ENCODE peak calls at places on chromosomes 6 and 20, in six cellular contexts. X, O, J, B, C and A are unnamed samples.

GRCh38 chr6:82711105-82711829 is 347.6 kb downstream of the TPBG start:
- DNase-seq in O (no peak), X (no peak), C (no peak), B (no peak), J (no peak), A (no peak)

GRCh38 chr6:132648356-132648755 is 10.6 kb downstream of the TAAR1 start:
- DNase-seq in J (no peak), B (no peak), O (no peak), C (no peak), X (no peak), A (no peak)

GRCh38 chr20:48002517-48002970 is 217.3 kb upstream of the SULF2 start:
- DNase-seq in X (no peak), O (no peak), B (no peak), J (peak), C (no peak), A (no peak)

GRCh38 chr6:117137711-117138110 is 127.6 kb upstream of the VGLL2 start:
- DNase-seq in J (no peak), B (no peak), X (no peak), O (no peak), C (no peak), A (no peak)

GRCh38 chr6:94144807-94145206 is 725.4 kb upstream of the EPHA7 start:
- DNase-seq in O (no peak), J (no peak), X (no peak), C (no peak), B (no peak), A (no peak)

GRCh38 chr6:26216015-26216885 is 129.0 kb downstream of the HFE start:
- DNase-seq in B (no peak), O (peak), J (peak), X (peak), C (no peak), A (no peak)

GRCh38 chr6:147204060-147204785 is at the start of gene STXBP5:
- DNase-seq in X (peak), O (peak), B (peak), C (peak), J (peak), A (no peak)

GRCh38 chr6:157229219-157229607 is 94.1 kb downstream of the TMEM242 start:
- DNase-seq in C (no peak), O (peak), X (no peak), B (no peak), J (no peak), A (peak)

GRCh38 chr6:32151885-32152311 is at the start of gene PRRT1:
- DNase-seq in J (no peak), O (peak), C (no peak), X (no peak), B (no peak), A (no peak)

GRCh38 chr6:81241717-81242116 is 510.8 kb downstream of the TENT5A start:
- DNase-seq in B (no peak), X (no peak), J (no peak), C (no peak), O (no peak), A (no peak)

GRCh38 chr6:116779569-116780164 is 14.1 kb upstream of the FAM162B start:
- DNase-seq in C (no peak), B (no peak), X (no peak), J (no peak), O (no peak), A (no peak)

GRCh38 chr6:108293527-108294296 is 1.1 kb upstream of the AFG1L start:
- DNase-seq in B (no peak), X (no peak), J (no peak), O (peak), C (no peak), A (no peak)

GRCh38 chr6:131258010-131258652 is 122.9 kb downstream of the AKAP7 start:
- DNase-seq in X (no peak), O (no peak), J (no peak), C (no peak), B (no peak), A (no peak)

GRCh38 chr20:63508072-63508768 is 9.3 kb upstream of the EEF1A2 start:
- DNase-seq in J (no peak), O (peak), X (no peak), B (no peak), C (no peak), A (no peak)

GRCh38 chr20:40265872-40266533 is 423.0 kb downstream of the MAFB start:
- DNase-seq in B (no peak), O (peak), J (no peak), C (no peak), X (no peak), A (no peak)

GRCh38 chr20:37261714-37262113 is at the start of gene GHRH:
- DNase-seq in C (no peak), X (no peak), J (no peak), B (no peak), O (no peak), A (no peak)

GRCh38 chr6:27834384-27834783 is 77.8 kb downstream of the OR2B2 start:
- DNase-seq in C (no peak), J (no peak), X (no peak), O (no peak), B (no peak), A (no peak)

GRCh38 chr6:19438566-19439353 is 398.4 kb upstream of the ID4 start:
- DNase-seq in X (no peak), C (no peak), B (no peak), J (no peak), O (no peak), A (no peak)

GRCh38 chr6:118371955-118372354 is 176.1 kb upstream of the PLN start:
- DNase-seq in X (no peak), J (no peak), B (no peak), O (no peak), C (no peak), A (no peak)

GRCh38 chr6:4786936-4787504 is 10.8 kb downstream of the CDYL start:
- DNase-seq in J (no peak), C (no peak), X (no peak), B (no peak), O (peak), A (no peak)

GRCh38 chr6:4790158-4790899 is 14.1 kb downstream of the CDYL start:
- DNase-seq in B (no peak), C (no peak), O (no peak), J (no peak), X (no peak), A (no peak)

GRCh38 chr6:4791174-4791573 is 15.0 kb downstream of the CDYL start:
- DNase-seq in X (no peak), B (no peak), O (no peak), C (no peak), J (no peak), A (no peak)

GRCh38 chr6:4788482-4788881 is 12.3 kb downstream of the CDYL start:
- DNase-seq in O (peak), X (no peak), J (no peak), C (no peak), B (no peak), A (no peak)

DNA sequence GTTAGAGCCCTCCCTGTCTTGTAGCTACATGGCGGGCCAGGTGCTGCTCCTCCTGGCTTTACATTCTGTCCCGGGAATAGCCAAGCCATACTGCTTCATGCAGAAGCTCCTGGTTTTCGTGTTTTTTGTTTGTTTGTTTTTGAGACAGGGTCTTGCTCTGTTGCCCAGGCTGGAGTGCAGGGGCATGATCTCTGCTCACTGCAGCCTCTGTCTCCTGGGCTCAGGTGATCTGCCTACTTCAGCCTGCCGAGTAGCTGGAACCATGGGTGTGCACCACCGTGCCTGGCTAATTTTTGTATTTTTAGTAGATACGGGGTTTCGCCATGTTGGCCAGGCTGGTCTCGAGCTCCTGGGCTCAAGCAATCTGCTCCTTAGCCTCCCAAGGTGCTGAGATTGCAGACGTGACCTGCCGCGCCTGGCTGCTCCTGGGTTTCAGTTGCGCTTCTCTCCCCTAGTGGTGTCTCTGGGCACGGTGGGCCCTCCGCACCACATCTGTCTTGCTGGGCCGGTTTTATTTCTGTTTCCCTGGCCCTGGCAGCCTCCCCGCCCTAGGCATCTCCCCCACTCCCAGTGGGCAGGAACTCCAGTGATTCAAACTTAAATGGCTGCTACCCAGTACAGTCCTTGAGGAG is 12.9 kb downstream of the CDYL start:
- DNase-seq in J (peak), B (no peak), X (peak), O (peak), C (no peak), A (no peak)
- TF ChIP-seq CTCF in J (no peak), B (no peak), X (no peak), O (peak), C (no peak), A (no peak)

GRCh38 chr20:50663095-50663821 is 28.1 kb downstream of the RIPOR3 start:
- DNase-seq in X (no peak), C (no peak), B (peak), J (no peak), O (peak), A (no peak)
- TF ChIP-seq CTCF in X (no peak), C (no peak), B (peak), J (peak), O (peak), A (no peak)

DNA sequence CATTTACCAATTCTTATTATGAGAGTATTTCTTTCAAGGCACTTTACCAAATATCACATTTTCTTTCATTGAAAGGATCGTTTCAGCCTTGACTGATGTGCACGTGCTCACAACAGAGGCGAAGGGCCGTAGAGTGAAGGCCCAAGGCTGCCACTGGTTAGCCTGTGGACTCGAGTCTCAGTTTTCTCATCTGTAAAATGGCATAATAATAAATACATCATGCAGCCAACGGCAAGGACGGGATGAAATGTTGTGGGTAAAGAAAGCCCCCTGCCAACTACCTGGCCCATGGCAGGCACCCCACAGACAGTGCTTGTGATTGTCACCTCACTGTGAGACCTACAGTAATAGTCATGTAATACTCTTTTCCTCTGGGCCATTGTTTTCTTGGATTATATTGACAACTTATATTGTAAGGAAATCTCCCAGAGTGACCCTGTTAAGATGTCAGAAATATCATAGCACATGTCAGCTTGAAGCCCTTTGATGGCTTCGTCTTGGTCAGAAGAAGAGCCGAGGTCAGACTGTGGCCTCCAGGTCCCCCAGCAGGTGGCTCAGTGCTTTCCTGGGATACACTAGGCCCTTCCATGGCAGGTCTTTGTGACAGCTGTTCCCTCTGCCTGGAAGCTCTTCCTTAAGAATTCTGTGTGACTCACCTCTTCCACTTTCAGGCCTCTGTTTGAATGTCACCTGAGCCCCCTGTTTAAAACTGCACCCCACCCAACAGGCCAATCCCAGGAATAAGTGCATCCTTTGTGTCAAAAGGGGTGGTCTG is 36.3 kb downstream of the FAM50B start:
- DNase-seq in C (no peak), B (no peak), O (peak), X (no peak), J (no peak), A (no peak)
- TF ChIP-seq CTCF in C (no peak), B (peak), O (peak), X (no peak), J (peak), A (no peak)

GRCh38 chr6:166381733-166382499 is 824 bp downstream of the MPC1 start:
- DNase-seq in C (peak), O (peak), J (peak), X (peak), B (peak), A (peak)

GRCh38 chr6:166381381-166381732 is 1.4 kb downstream of the MPC1 start:
- DNase-seq in J (no peak), C (no peak), X (no peak), B (no peak), O (no peak), A (no peak)

GRCh38 chr6:166386111-166386510 is 3.4 kb upstream of the MPC1 start:
- DNase-seq in C (no peak), J (no peak), O (no peak), X (no peak), B (no peak), A (no peak)

GRCh38 chr6:166382500-166382932 is 224 bp downstream of the MPC1 start:
- DNase-seq in J (no peak), O (no peak), B (no peak), X (no peak), C (no peak), A (no peak)

GRCh38 chr6:166382933-166383816 is at the start of gene MPC1:
- DNase-seq in X (peak), C (peak), O (peak), B (peak), J (peak), A (peak)
- TF ChIP-seq CTCF in X (no peak), C (no peak), O (no peak), B (no peak), J (no peak), A (peak)

GRCh38 chr6:13159295-13159694 is 169.0 kb downstream of the TBC1D7 start:
- DNase-seq in O (no peak), B (no peak), X (no peak), J (no peak), C (no peak), A (no peak)

GRCh38 chr6:13152804-13153203 is 175.5 kb downstream of the TBC1D7 start:
- DNase-seq in C (no peak), O (peak), J (no peak), B (no peak), X (no peak), A (no peak)

GRCh38 chr6:13156381-13156780 is 172.0 kb downstream of the TBC1D7 start:
- DNase-seq in X (no peak), B (no peak), O (no peak), J (no peak), C (no peak), A (no peak)

DNA sequence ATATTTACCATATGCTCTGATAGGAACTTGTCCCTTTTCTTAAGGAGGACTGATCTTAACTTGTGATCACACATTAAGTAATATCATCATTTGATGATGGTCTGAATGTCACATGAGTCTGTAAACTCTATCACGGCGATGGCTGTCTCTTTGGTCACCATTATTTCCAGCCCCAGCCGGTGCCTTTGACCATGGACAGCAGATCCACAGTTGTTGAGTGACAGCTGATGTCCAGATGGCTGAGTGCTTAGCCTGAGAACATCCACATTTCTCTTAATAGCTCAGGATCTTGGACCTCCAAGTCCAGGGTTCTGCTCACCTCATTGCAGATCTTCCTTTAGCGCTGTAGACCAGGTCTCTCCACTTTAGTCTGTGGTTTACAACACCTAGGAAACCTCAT is 171.0 kb downstream of the TBC1D7 start:
- DNase-seq in X (no peak), B (no peak), J (no peak), C (no peak), O (no peak), A (no peak)
- TF ChIP-seq CTCF in X (no peak), B (no peak), J (no peak), C (no peak), O (no peak), A (no peak)

GRCh38 chr20:58087567-58087858 is 140.9 kb downstream of the ANKRD60 start:
- DNase-seq in B (no peak), J (no peak), C (no peak), X (no peak), O (no peak), A (no peak)
- TF ChIP-seq CTCF in B (no peak), J (no peak), C (no peak), X (no peak), O (peak), A (peak)

GRCh38 chr20:50717974-50718761 is 13.2 kb upstream of the PARD6B start:
- DNase-seq in O (peak), B (no peak), C (no peak), X (no peak), J (no peak), A (no peak)
- TF ChIP-seq CTCF in O (peak), B (no peak), C (no peak), X (no peak), J (no peak), A (no peak)

DNA sequence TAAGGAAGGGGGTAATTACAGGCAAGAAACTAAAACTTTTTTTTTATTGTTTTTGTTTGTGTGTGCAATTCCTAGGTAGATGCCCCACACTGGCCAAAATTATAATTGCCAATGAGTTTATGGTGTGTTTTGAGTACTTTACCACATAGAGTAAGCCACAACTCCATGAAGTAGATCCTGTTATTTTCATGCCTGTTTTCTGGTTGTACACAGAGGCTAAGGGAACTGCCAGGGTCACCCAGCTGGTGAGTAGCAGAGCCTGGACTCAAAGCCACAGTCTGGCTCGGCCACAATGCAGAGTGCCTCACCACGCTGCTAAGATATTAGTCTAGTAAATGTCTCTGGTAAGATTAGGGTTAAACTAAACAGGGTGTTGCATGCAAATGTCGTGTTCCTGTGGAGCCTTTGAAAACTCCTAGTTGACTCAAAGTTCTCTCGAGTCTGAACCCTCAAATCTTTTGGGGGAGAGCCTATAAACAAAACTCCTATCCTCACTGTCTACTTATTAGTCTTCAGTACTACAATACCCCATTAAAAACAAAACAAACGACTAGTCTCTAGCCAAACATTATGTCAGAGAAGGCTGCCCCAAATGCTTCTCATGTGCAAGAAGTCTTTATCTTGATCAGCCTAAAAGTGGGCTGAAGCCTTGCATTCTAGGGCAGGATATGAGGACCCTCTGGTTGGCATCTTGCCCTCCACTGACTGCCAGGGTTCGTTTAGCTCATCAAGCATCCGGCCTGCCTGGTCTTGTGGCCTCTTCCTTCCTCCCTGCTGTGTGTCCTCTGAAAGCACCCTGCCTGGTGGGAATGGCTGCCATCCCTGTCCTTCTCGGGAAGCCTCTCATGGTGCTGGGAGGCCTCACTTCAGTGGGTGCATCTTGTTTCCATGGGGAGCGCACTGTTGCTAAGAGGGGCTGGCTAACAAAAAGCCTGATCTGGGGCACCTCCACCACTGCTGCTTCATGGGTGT is 4.2 kb downstream of the DUSP22 start:
- DNase-seq in O (peak), X (no peak), C (peak), J (peak), B (no peak), A (no peak)
- TF ChIP-seq CTCF in O (no peak), X (no peak), C (no peak), J (no peak), B (no peak), A (no peak)

GRCh38 chr6:35942355-35942754 is 21.5 kb upstream of the SRPK1 start:
- DNase-seq in B (no peak), O (no peak), C (no peak), J (no peak), X (no peak), A (no peak)

GRCh38 chr6:35948725-35949124 is 27.8 kb upstream of the SRPK1 start:
- DNase-seq in O (peak), J (no peak), B (no peak), X (no peak), C (no peak), A (no peak)

GRCh38 chr6:35945650-35946025 is 24.7 kb upstream of the SRPK1 start:
- DNase-seq in O (no peak), J (no peak), C (no peak), B (no peak), X (no peak), A (no peak)

DNA sequence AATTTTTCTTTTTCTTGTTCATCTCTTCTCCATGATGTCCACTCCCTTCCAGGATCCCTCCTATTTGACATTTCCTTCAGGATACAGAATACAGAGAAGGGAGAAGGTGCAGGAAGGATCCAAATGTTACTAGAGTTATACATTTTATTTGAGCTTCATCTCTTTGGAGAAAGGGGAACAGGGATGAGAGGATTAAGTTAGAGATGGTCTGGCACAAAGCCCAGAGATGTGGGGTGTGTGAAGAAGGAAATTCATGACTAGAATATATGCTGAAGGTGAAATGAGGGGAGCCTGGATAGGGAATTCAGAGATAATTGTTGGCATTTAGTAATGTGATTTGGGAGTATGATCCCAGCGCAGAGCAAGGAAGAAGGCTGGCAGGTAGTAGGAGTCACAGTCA is 22.5 kb upstream of the SRPK1 start:
- DNase-seq in O (no peak), B (no peak), X (no peak), C (no peak), J (no peak), A (no peak)
- TF ChIP-seq CTCF in O (no peak), B (no peak), X (no peak), C (no peak), J (no peak), A (no peak)